ENCODE peak calls at places on chromosomes 1 and 21, in six cellular contexts. C, A, X, T, E and U are unnamed samples.

GRCh38 chr1:221729771-221730170 is 12.1 kb downstream of the DUSP10 start:
- DNase-seq in C (no peak), A (no peak), X (no peak), T (no peak), E (no peak), U (peak; percentile 48)

GRCh38 chr1:117235863-117236465 is 25.2 kb upstream of the VTCN1 start:
- DNase-seq in C (no peak), A (no peak), X (no peak), T (no peak), E (no peak), U (no peak)

GRCh38 chr1:30445449-30445848 is 277.9 kb downstream of the MATN1 start:
- DNase-seq in C (no peak), A (no peak), X (no peak), T (peak; percentile 40), E (no peak), U (no peak)

GRCh38 chr1:38489844-38490270 is 369.7 kb downstream of the RRAGC start:
- DNase-seq in C (no peak), A (peak; percentile 64), X (no peak), T (no peak), E (peak; percentile 16), U (peak; percentile 18)

GRCh38 chr1:45954401-45954847 is 151.0 kb downstream of the MAST2 start:
- DNase-seq in C (no peak), A (no peak), X (no peak), T (no peak), E (peak; percentile 71), U (peak; percentile 90)

GRCh38 chr21:22965455-22966125 is 1967.4 kb downstream of the NCAM2 start:
- DNase-seq in C (peak; percentile 19), A (no peak), X (no peak), T (no peak), E (no peak), U (no peak)

GRCh38 chr1:110786802-110787327 is 86.1 kb upstream of the CD53 start:
- DNase-seq in C (no peak), A (no peak), X (no peak), T (no peak), E (no peak), U (no peak)

GRCh38 chr1:163315773-163316374 is 5.9 kb upstream of the NUF2 start:
- DNase-seq in C (peak; percentile 56), A (peak; percentile 5), X (peak; percentile 44), T (no peak), E (peak; percentile 22), U (peak; percentile 75)

GRCh38 chr1:27161594-27161993 is 6.7 kb upstream of the SLC9A1 start:
- DNase-seq in C (peak; percentile 48), A (peak; percentile 65), X (peak; percentile 37), T (no peak), E (no peak), U (no peak)

GRCh38 chr1:17405898-17406759 is 33.3 kb downstream of the RCC2 start:
- DNase-seq in C (peak; percentile 80), A (peak; percentile 69), X (no peak), T (peak; percentile 79), E (peak; percentile 54), U (peak; percentile 73)

GRCh38 chr1:234499119-234500039 is 20.4 kb upstream of the TARBP1 start:
- DNase-seq in C (peak; percentile 91), A (peak; percentile 73), X (peak; percentile 67), T (peak; percentile 95), E (peak; percentile 87), U (peak; percentile 97)

GRCh38 chr1:230068952-230069684 is 2.1 kb downstream of the GALNT2 start:
- DNase-seq in C (peak; percentile 44), A (peak; percentile 38), X (no peak), T (no peak), E (no peak), U (peak; percentile 50)

GRCh38 chr1:70504821-70505193 is 93.7 kb downstream of the CTH start:
- DNase-seq in C (no peak), A (no peak), X (no peak), T (no peak), E (no peak), U (peak; percentile 88)

GRCh38 chr1:13723810-13724209 is 23.8 kb downstream of the PRDM2 start:
- DNase-seq in C (no peak), A (no peak), X (no peak), T (no peak), E (peak; percentile 29), U (peak; percentile 55)

GRCh38 chr1:54874079-54874830 is 12.7 kb downstream of the DHCR24 start:
- DNase-seq in C (no peak), A (no peak), X (no peak), T (no peak), E (no peak), U (peak; percentile 39)

GRCh38 chr1:242784807-242785206 is 260.3 kb upstream of the PLD5 start:
- DNase-seq in C (no peak), A (no peak), X (no peak), T (no peak), E (no peak), U (no peak)

GRCh38 chr1:223479261-223479660 is 86.0 kb downstream of the CCDC185 start:
- DNase-seq in C (no peak), A (no peak), X (no peak), T (no peak), E (no peak), U (no peak)

GRCh38 chr1:147853391-147853790 is 49.2 kb upstream of the GJA8 start:
- DNase-seq in C (no peak), A (no peak), X (no peak), T (no peak), E (no peak), U (peak; percentile 71)

GRCh38 chr1:162321809-162322422 is 54.7 kb downstream of the SPATA46 start:
- DNase-seq in C (no peak), A (no peak), X (no peak), T (no peak), E (no peak), U (no peak)

GRCh38 chr1:67429011-67429527 is 1.1 kb downstream of the SERBP1 start:
- DNase-seq in C (no peak), A (peak; percentile 16), X (peak; percentile 35), T (no peak), E (peak; percentile 20), U (peak; percentile 58)

GRCh38 chr1:179888071-179888470 is 6.0 kb downstream of the TOR1AIP1 start:
- DNase-seq in C (no peak), A (no peak), X (no peak), T (no peak), E (no peak), U (no peak)

GRCh38 chr1:32618673-32619221 is 31.6 kb downstream of the ZBTB8OS start:
- DNase-seq in C (peak; percentile 42), A (no peak), X (no peak), T (no peak), E (no peak), U (peak; percentile 3)

GRCh38 chr1:181140398-181140797 is 51.9 kb downstream of the IER5 start:
- DNase-seq in C (no peak), A (no peak), X (no peak), T (no peak), E (no peak), U (peak; percentile 83)

GRCh38 chr1:223706077-223706988 is 6.0 kb upstream of the CAPN2 start:
- DNase-seq in C (peak; percentile 83), A (no peak), X (no peak), T (no peak), E (peak; percentile 56), U (peak; percentile 88)

GRCh38 chr1:153578490-153578889 is 12.8 kb upstream of the S100A2 start:
- DNase-seq in C (no peak), A (no peak), X (no peak), T (no peak), E (no peak), U (peak; percentile 50)

GRCh38 chr1:4601986-4602385 is 52.4 kb upstream of the AJAP1 start:
- DNase-seq in C (no peak), A (no peak), X (no peak), T (no peak), E (no peak), U (no peak)